ENCODE peak calls at places on chromosomes 4 and X, in eight cellular contexts. Z is foreskin fibroblast, V is GM23338, H is NCI-H1092, X is GM12864, P is hippocampal formation, Q is omental fat pad, B is T47D. F is an unnamed sample.

GRCh38 chrX:122055450-122055849 is 1008.0 kb downstream of the GLUD2 start:
- DNase-seq in Z (peak), V (no peak), H (no peak), X (no peak), P (no peak), Q (no peak), B (no peak), F (no peak)

GRCh38 chr4:84342161-84342560 is 156.9 kb downstream of the NKX6-1 start:
- DNase-seq in Z (no peak), V (no peak), H (no peak), X (no peak), P (no peak), Q (no peak), B (no peak), F (no peak)

GRCh38 chr4:181538435-181538834 is 704.8 kb upstream of the TENM3 start:
- DNase-seq in Z (no peak), V (no peak), H (no peak), X (no peak), P (no peak), Q (no peak), B (no peak), F (no peak)

GRCh38 chrX:101395789-101396188 is 5.0 kb downstream of the RPL36A start:
- DNase-seq in Z (peak), V (no peak), H (no peak), X (no peak), P (no peak), Q (no peak), B (no peak), F (no peak)

GRCh38 chr4:152618971-152619370 is 60.8 kb downstream of the TMEM154 start:
- DNase-seq in Z (no peak), V (no peak), H (no peak), X (no peak), P (no peak), Q (no peak), B (no peak), F (no peak)

GRCh38 chr4:88803600-88804096 is 106.0 kb upstream of the NAP1L5 start:
- DNase-seq in Z (peak), V (no peak), H (no peak), X (no peak), P (no peak), Q (no peak), B (no peak), F (no peak)

GRCh38 chr4:22115262-22115661 is 166.7 kb upstream of the KCNIP4 start:
- DNase-seq in Z (no peak), V (no peak), H (no peak), X (no peak), P (no peak), Q (no peak), B (no peak), F (no peak)

GRCh38 chrX:109360301-109360700 is 121.6 kb downstream of the GUCY2F start:
- DNase-seq in Z (peak), V (no peak), H (no peak), X (no peak), P (no peak), Q (no peak), B (no peak), F (no peak)

GRCh38 chr4:147195386-147195785 is 249.7 kb upstream of the TTC29 start:
- DNase-seq in Z (peak), V (no peak), H (no peak), X (no peak), P (no peak), Q (no peak), B (no peak), F (no peak)

GRCh38 chr4:182073278-182073677 is 169.9 kb upstream of the TENM3 start:
- DNase-seq in Z (no peak), V (no peak), H (no peak), X (no peak), P (no peak), Q (no peak), B (no peak), F (no peak)

GRCh38 chr4:102599455-102599854 is 98.3 kb downstream of the NFKB1 start:
- DNase-seq in Z (no peak), V (no peak), H (no peak), X (no peak), P (no peak), Q (no peak), B (no peak), F (no peak)

GRCh38 chrX:57528670-57529255 is 63.0 kb upstream of the ZXDB start:
- DNase-seq in Z (peak), V (peak), H (no peak), X (no peak), P (no peak), Q (no peak), B (no peak), F (peak)

GRCh38 chr4:21012851-21013331 is 312.6 kb downstream of the PACRGL start:
- DNase-seq in Z (peak), V (no peak), H (no peak), X (no peak), P (no peak), Q (no peak), B (no peak), F (peak)

GRCh38 chr4:80266267-80266901 is at the start of gene FGF5:
- DNase-seq in Z (peak), V (peak), H (peak), X (no peak), P (no peak), Q (no peak), B (no peak), F (peak)

GRCh38 chr4:2064276-2064991 is 5.3 kb downstream of the NAT8L start:
- DNase-seq in Z (no peak), V (no peak), H (no peak), X (no peak), P (no peak), Q (no peak), B (no peak), F (no peak)

GRCh38 chrX:71178908-71179307 is 34.3 kb downstream of the NLGN3 start:
- DNase-seq in Z (peak), V (peak), H (peak), X (no peak), P (peak), Q (no peak), B (peak), F (peak)

GRCh38 chr4:148922497-148922896 is 480.3 kb upstream of the NR3C2 start:
- DNase-seq in Z (no peak), V (no peak), H (no peak), X (no peak), P (no peak), Q (no peak), B (no peak), F (no peak)

GRCh38 chr4:165005352-165005751 is 26.4 kb upstream of the TRIM60 start:
- DNase-seq in Z (no peak), V (no peak), H (no peak), X (no peak), P (no peak), Q (no peak), B (no peak), F (no peak)

GRCh38 chrX:120477453-120477852 is 8.4 kb upstream of the LAMP2 start:
- DNase-seq in Z (no peak), V (no peak), H (no peak), X (no peak), P (no peak), Q (no peak), B (no peak), F (no peak)

GRCh38 chr4:182235016-182235415 is 8.2 kb upstream of the TENM3 start:
- DNase-seq in Z (peak), V (no peak), H (no peak), X (no peak), P (no peak), Q (no peak), B (no peak), F (no peak)

GRCh38 chrX:38437093-38437492 is 84.7 kb downstream of the OTC start:
- DNase-seq in Z (peak), V (no peak), H (no peak), X (no peak), P (no peak), Q (no peak), B (no peak), F (no peak)

GRCh38 chr4:59904331-59904730 is 1295.8 kb upstream of the ADGRL3 start:
- DNase-seq in Z (no peak), V (peak), H (no peak), X (no peak), P (no peak), Q (no peak), B (no peak), F (peak)

GRCh38 chr4:138248058-138248457 is 5.9 kb upstream of the SLC7A11 start:
- DNase-seq in Z (no peak), V (no peak), H (no peak), X (no peak), P (no peak), Q (no peak), B (no peak), F (no peak)

GRCh38 chr4:147513051-147513450 is 32.2 kb downstream of the EDNRA start:
- DNase-seq in Z (peak), V (no peak), H (no peak), X (no peak), P (no peak), Q (no peak), B (no peak), F (no peak)

GRCh38 chrX:71609095-71609750 is 9.1 kb downstream of the CXCR3 start:
- DNase-seq in Z (no peak), V (no peak), H (no peak), X (no peak), P (no peak), Q (no peak), B (no peak), F (no peak)

GRCh38 chr4:56958111-56958517 is 19.3 kb downstream of the NOA1 start:
- DNase-seq in Z (peak), V (no peak), H (peak), X (no peak), P (peak), Q (peak), B (no peak), F (no peak)

GRCh38 chr4:153004106-153004881 is 68.2 kb downstream of the FHDC1 start:
- DNase-seq in Z (no peak), V (no peak), H (no peak), X (no peak), P (no peak), Q (no peak), B (no peak), F (no peak)

GRCh38 chrX:153888344-153888743 is 2.4 kb upstream of the L1CAM start:
- DNase-seq in Z (no peak), V (no peak), H (no peak), X (no peak), P (no peak), Q (no peak), B (no peak), F (no peak)

GRCh38 chrX:22159071-22159470 is 113.6 kb upstream of the CBLL2 start:
- DNase-seq in Z (peak), V (no peak), H (no peak), X (no peak), P (no peak), Q (no peak), B (no peak), F (no peak)

GRCh38 chr4:29708473-29708872 is 1011.7 kb upstream of the PCDH7 start:
- DNase-seq in Z (peak), V (no peak), H (no peak), X (no peak), P (no peak), Q (no peak), B (no peak), F (peak)

F was measured in mesendoderm.